ENCODE peak calls at places on chromosomes 6 and 20, in eight cellular contexts. V is upper lobe of right lung, D is OCI-LY7, W is K562, H is mammary epithelial cell, P is mucosa of descending colon, C is AG09309, T is epithelial cell of esophagus. O is an unnamed sample.

GRCh38 chr6:29376003-29376402 is 912 bp upstream of the OR12D3 start:
- DNase-seq in V (no peak), D (no peak), W (no peak), H (peak), P (no peak), C (no peak), T (peak), O (peak)

GRCh38 chr20:40314278-40314677 is 374.8 kb downstream of the MAFB start:
- DNase-seq in V (no peak), D (no peak), W (no peak), H (no peak), P (no peak), C (no peak), T (no peak), O (no peak)

GRCh38 chr20:63035284-63036185 is 28.8 kb upstream of the BHLHE23 start:
- DNase-seq in V (peak), D (no peak), W (no peak), H (no peak), P (peak), C (no peak), T (no peak), O (no peak)

GRCh38 chr6:128131566-128131965 is 230.7 kb upstream of the THEMIS start:
- DNase-seq in V (no peak), D (no peak), W (no peak), H (peak), P (no peak), C (no peak), T (no peak), O (no peak)

GRCh38 chr20:38200646-38201045 is 35.6 kb upstream of the TGM2 start:
- DNase-seq in V (peak), D (no peak), W (no peak), H (no peak), P (no peak), C (no peak), T (no peak), O (no peak)

GRCh38 chr6:42367353-42368011 is 84.2 kb downstream of the TRERF1 start:
- DNase-seq in V (peak), D (peak), W (no peak), H (no peak), P (no peak), C (no peak), T (no peak), O (peak)

GRCh38 chr6:46771556-46771955 is 21.6 kb upstream of the MEP1A start:
- DNase-seq in V (no peak), D (no peak), W (no peak), H (no peak), P (no peak), C (no peak), T (no peak), O (no peak)

GRCh38 chr6:111763381-111763780 is 109.9 kb downstream of the FYN start:
- DNase-seq in V (no peak), D (no peak), W (no peak), H (no peak), P (no peak), C (no peak), T (no peak), O (no peak)

GRCh38 chr6:114376611-114377206 is 33.9 kb upstream of the HS3ST5 start:
- DNase-seq in V (no peak), D (no peak), W (no peak), H (no peak), P (no peak), C (no peak), T (no peak), O (no peak)

GRCh38 chr6:10713962-10714361 is 8.9 kb upstream of the TMEM14C start:
- DNase-seq in V (no peak), D (no peak), W (no peak), H (no peak), P (no peak), C (no peak), T (no peak), O (no peak)

GRCh38 chr6:44456070-44456965 is 68.8 kb downstream of the CDC5L start:
- DNase-seq in V (no peak), D (peak), W (peak), H (peak), P (no peak), C (peak), T (peak), O (peak)

GRCh38 chr6:13445005-13445743 is 42.2 kb downstream of the GFOD1 start:
- DNase-seq in V (no peak), D (no peak), W (peak), H (peak), P (peak), C (no peak), T (peak), O (no peak)

GRCh38 chr6:113860165-113860955 is 3.2 kb downstream of the MARCKS start:
- DNase-seq in V (peak), D (no peak), W (no peak), H (peak), P (peak), C (no peak), T (peak), O (peak)

GRCh38 chr6:10395946-10396577 is 18.8 kb downstream of the TFAP2A start:
- DNase-seq in V (no peak), D (no peak), W (no peak), H (no peak), P (no peak), C (no peak), T (peak), O (no peak)

GRCh38 chr6:153032255-153032882 is 29.9 kb upstream of the MTRF1L start:
- DNase-seq in V (no peak), D (peak), W (no peak), H (peak), P (no peak), C (peak), T (peak), O (peak)

GRCh38 chr6:111228094-111228493 is 140.8 kb downstream of the SLC16A10 start:
- DNase-seq in V (no peak), D (no peak), W (no peak), H (peak), P (no peak), C (no peak), T (peak), O (no peak)

GRCh38 chr6:130377371-130377770 is 11.6 kb downstream of the TMEM200A start:
- DNase-seq in V (no peak), D (no peak), W (no peak), H (no peak), P (no peak), C (no peak), T (no peak), O (no peak)

GRCh38 chr20:63517376-63518309 is 2.9 kb upstream of the PPDPF start:
- DNase-seq in V (no peak), D (no peak), W (no peak), H (no peak), P (peak), C (no peak), T (no peak), O (no peak)

GRCh38 chr6:56691201-56691595 is 48.5 kb upstream of the DST start:
- DNase-seq in V (no peak), D (no peak), W (no peak), H (no peak), P (no peak), C (no peak), T (no peak), O (no peak)

GRCh38 chr20:49427751-49428518 is 54.5 kb downstream of the KCNB1 start:
- DNase-seq in V (no peak), D (no peak), W (no peak), H (no peak), P (no peak), C (no peak), T (no peak), O (no peak)

DNA sequence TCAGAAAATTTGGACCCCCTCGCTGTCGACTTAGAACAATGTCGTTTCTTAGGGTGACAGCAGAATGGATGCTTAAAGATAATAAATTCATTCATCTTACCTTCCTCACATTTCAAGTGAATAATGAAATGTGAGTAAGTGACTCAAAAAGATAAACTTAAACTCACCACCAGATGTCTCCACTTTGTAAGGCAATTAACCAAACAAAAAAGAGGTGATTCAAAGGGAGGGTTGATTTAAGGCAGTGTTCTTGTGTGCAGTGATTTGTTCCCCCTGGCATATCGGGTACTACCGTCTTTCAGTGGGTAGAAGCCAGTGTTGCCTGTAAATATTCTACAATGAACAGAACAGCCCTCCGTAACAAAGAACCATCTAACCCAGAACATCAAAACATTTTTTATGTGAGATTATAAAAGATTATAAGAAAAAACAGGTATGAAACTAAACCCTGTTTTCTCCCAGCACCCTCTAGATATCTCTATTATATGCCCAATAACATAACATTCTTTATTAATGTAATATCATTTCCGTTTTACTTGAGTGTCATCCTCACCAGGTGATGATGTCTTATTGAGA is 589.7 kb downstream of the CBLN4 start:
- DNase-seq in V (no peak), D (peak), W (no peak), H (peak), P (no peak), C (no peak), T (peak), O (no peak)
- TF ChIP-seq CTCF in V (peak), D (peak), W (no peak), H (peak), P (no peak), C (no peak), T (peak), O (no peak)

GRCh38 chr6:45502446-45502845 is 124.7 kb upstream of the SUPT3H start:
- DNase-seq in V (no peak), D (no peak), W (no peak), H (peak), P (no peak), C (no peak), T (peak), O (no peak)
- TF ChIP-seq CTCF in V (no peak), D (no peak), W (no peak), H (no peak), P (no peak), C (no peak), T (no peak), O (no peak)

GRCh38 chr20:51800132-51800721 is 2.1 kb downstream of the SALL4 start:
- DNase-seq in V (peak), D (peak), W (peak), H (peak), P (peak), C (no peak), T (peak), O (peak)
- TF ChIP-seq CTCF in V (peak), D (peak), W (peak), H (peak), P (peak), C (peak), T (peak), O (peak)

GRCh38 chr6:14501914-14502313 is 384.3 kb downstream of the CD83 start:
- DNase-seq in V (no peak), D (no peak), W (no peak), H (no peak), P (no peak), C (no peak), T (peak), O (no peak)

GRCh38 chr6:14498748-14499147 is 381.2 kb downstream of the CD83 start:
- DNase-seq in V (no peak), D (no peak), W (no peak), H (no peak), P (no peak), C (no peak), T (no peak), O (no peak)

GRCh38 chr6:14501240-14501639 is 383.7 kb downstream of the CD83 start:
- DNase-seq in V (no peak), D (no peak), W (no peak), H (no peak), P (no peak), C (no peak), T (no peak), O (no peak)

GRCh38 chr6:14499309-14499708 is 381.7 kb downstream of the CD83 start:
- DNase-seq in V (no peak), D (no peak), W (no peak), H (no peak), P (no peak), C (no peak), T (no peak), O (no peak)

DNA sequence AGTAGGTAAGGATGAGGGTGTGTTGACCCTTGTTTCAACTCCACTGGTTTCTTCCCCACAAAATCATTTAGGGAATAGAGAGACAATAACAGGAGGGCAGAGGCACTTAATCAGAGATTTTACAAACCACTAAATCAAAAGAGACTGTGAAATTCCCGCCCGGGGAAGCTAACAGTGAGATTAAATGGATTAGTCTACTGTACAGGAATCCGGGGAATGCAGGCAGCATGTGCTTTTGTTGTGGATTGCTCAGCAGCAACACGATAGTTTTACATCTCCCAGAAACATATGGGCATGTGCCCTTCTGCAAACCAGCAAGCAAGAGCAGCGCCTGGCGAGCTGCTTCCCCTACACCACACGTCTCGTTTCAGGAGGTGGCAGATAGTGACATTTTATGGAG is 382.2 kb downstream of the CD83 start:
- DNase-seq in V (no peak), D (no peak), W (no peak), H (peak), P (no peak), C (peak), T (peak), O (no peak)
- TF ChIP-seq CTCF in V (no peak), D (no peak), W (no peak), H (no peak), P (no peak), C (peak), T (no peak), O (no peak)

DNA sequence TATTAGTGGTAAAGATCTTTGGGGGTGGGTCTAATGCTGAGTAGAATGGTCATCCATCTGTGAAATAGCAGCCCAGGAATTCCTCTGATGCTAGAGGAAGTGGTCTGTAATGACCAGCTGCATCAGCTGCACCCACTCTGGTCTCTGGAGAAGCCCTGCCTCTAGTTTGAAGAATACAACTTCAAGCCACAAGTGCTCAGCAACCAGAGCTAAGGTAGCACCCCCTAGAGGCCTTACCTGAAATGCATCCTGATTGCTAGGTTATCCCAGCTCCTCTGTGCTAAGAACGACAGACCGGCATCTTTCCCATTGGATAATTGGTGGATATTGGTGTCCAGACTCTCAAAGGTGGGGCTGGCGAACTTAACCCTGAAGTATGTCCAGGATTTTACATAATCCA is 58.2 kb downstream of the DNAH8 start:
- DNase-seq in V (no peak), D (peak), W (peak), H (peak), P (no peak), C (no peak), T (peak), O (peak)
- TF ChIP-seq CTCF in V (peak), D (peak), W (peak), H (peak), P (peak), C (peak), T (peak), O (peak)

GRCh38 chr6:134607411-134607810 is 289.5 kb upstream of the SGK1 start:
- DNase-seq in V (no peak), D (no peak), W (no peak), H (no peak), P (no peak), C (no peak), T (no peak), O (no peak)
- TF ChIP-seq CTCF in V (no peak), D (no peak), W (no peak), H (no peak), P (no peak), C (no peak), T (no peak), O (no peak)

GRCh38 chr6:168450921-168451320 is 9.9 kb downstream of the SMOC2 start:
- DNase-seq in V (no peak), D (no peak), W (no peak), H (no peak), P (no peak), C (no peak), T (no peak), O (no peak)

GRCh38 chr6:168452685-168453377 is 11.8 kb downstream of the SMOC2 start:
- DNase-seq in V (no peak), D (no peak), W (no peak), H (no peak), P (no peak), C (no peak), T (no peak), O (no peak)

GRCh38 chr6:168447741-168448140 is 6.8 kb downstream of the SMOC2 start:
- DNase-seq in V (no peak), D (no peak), W (no peak), H (no peak), P (no peak), C (no peak), T (no peak), O (no peak)

GRCh38 chr6:168448243-168448855 is 7.4 kb downstream of the SMOC2 start:
- DNase-seq in V (no peak), D (no peak), W (no peak), H (no peak), P (no peak), C (no peak), T (no peak), O (no peak)

DNA sequence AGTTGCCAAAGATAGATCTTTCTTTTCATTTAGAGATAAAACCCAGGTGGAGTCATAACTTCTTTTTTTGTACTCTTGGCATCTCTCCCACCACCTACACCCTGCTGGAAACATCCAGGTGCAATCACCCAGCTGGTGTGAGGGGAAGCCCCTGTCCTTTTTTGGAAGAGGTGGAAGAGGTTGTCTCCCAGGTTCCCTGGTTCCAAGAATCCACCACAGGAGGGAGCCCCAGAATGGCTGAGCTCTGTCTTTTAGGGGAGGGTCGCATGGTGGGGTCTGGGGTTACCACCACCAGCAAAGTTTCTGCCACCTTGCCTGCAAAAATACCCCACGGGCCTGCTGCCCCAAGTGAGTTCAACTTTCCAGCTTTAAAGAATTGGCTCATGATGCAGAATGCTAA is 10.8 kb downstream of the SMOC2 start:
- DNase-seq in V (no peak), D (no peak), W (no peak), H (no peak), P (no peak), C (no peak), T (no peak), O (no peak)
- TF ChIP-seq CTCF in V (peak), D (no peak), W (peak), H (no peak), P (no peak), C (no peak), T (peak), O (no peak)

O was measured in GM12865.